ENCODE peak calls at places on chromosomes 3 and 15, in seven cellular contexts. N is SK-N-SH, A is GM12891, D is H1, H is K562, P is HepG2, X is GM12878. B is an unnamed sample.

GRCh38 chr3:13346481-13347389 is 73.4 kb downstream of the NUP210 start:
- DNase-seq in N (peak; percentile 52), A (peak; percentile 37), D (peak; percentile 73), H (no peak), P (no peak), X (no peak), B (no peak)

GRCh38 chr15:51183076-51183475 is 88.4 kb upstream of the TNFAIP8L3 start:
- DNase-seq in N (no peak), A (no peak), D (no peak), H (no peak), P (no peak), X (no peak), B (no peak)

GRCh38 chr3:48222616-48223513 is at the start of gene CAMP:
- DNase-seq in N (peak; percentile 72), A (peak; percentile 59), D (no peak), H (no peak), P (peak; percentile 70), X (peak; percentile 84), B (peak; percentile 71)

GRCh38 chr15:87500240-87500639 is 756.3 kb downstream of the NTRK3 start:
- DNase-seq in N (peak; percentile 42), A (no peak), D (peak; percentile 45), H (no peak), P (no peak), X (no peak), B (no peak)

GRCh38 chr15:99438691-99439523 is 126.9 kb upstream of the MEF2A start:
- DNase-seq in N (no peak), A (no peak), D (peak; percentile 45), H (no peak), P (no peak), X (no peak), B (no peak)

GRCh38 chr3:172152294-172152649 is 112.9 kb downstream of the FNDC3B start:
- DNase-seq in N (no peak), A (no peak), D (no peak), H (no peak), P (no peak), X (no peak), B (no peak)

GRCh38 chr15:33639968-33640367 is 328.3 kb upstream of the CHRM5 start:
- DNase-seq in N (peak; percentile 74), A (no peak), D (no peak), H (no peak), P (no peak), X (no peak), B (no peak)

GRCh38 chr15:76341366-76342045 is 4.9 kb downstream of the ISL2 start:
- DNase-seq in N (peak; percentile 19), A (no peak), D (peak; percentile 76), H (no peak), P (no peak), X (no peak), B (no peak)

GRCh38 chr3:102032491-102033383 is 183.4 kb downstream of the NFKBIZ start:
- DNase-seq in N (no peak), A (no peak), D (no peak), H (no peak), P (no peak), X (no peak), B (no peak)

GRCh38 chr3:16063603-16064002 is 110.9 kb upstream of the GALNT15 start:
- DNase-seq in N (no peak), A (no peak), D (no peak), H (no peak), P (no peak), X (no peak), B (no peak)

GRCh38 chr3:33898901-33899300 is 100.5 kb downstream of the PDCD6IP start:
- DNase-seq in N (no peak), A (no peak), D (no peak), H (no peak), P (no peak), X (no peak), B (no peak)

GRCh38 chr15:75732206-75732808 is 19.7 kb upstream of the CSPG4 start:
- DNase-seq in N (no peak), A (no peak), D (no peak), H (peak; percentile 4), P (no peak), X (no peak), B (no peak)

GRCh38 chr3:123276346-123276745 is 74.6 kb downstream of the SEC22A start:
- DNase-seq in N (no peak), A (no peak), D (no peak), H (no peak), P (no peak), X (no peak), B (no peak)

GRCh38 chr3:62696011-62696410 is 179.2 kb downstream of the CADPS start:
- DNase-seq in N (no peak), A (no peak), D (no peak), H (no peak), P (no peak), X (no peak), B (no peak)

GRCh38 chr3:76938962-76939361 is 100.9 kb upstream of the ROBO2 start:
- DNase-seq in N (peak; percentile 52), A (no peak), D (no peak), H (no peak), P (no peak), X (no peak), B (no peak)

GRCh38 chr3:161744366-161744765 is 247.8 kb downstream of the OTOL1 start:
- DNase-seq in N (no peak), A (no peak), D (no peak), H (no peak), P (no peak), X (no peak), B (no peak)

GRCh38 chr15:59177445-59177728 is 29.3 kb upstream of the LDHAL6B start:
- DNase-seq in N (no peak), A (no peak), D (no peak), H (no peak), P (no peak), X (no peak), B (no peak)

GRCh38 chr3:157127831-157128767 is 31.8 kb downstream of the CCNL1 start:
- DNase-seq in N (no peak), A (no peak), D (no peak), H (peak; percentile 68), P (peak; percentile 78), X (no peak), B (no peak)

GRCh38 chr3:68878322-68878721 is 54.0 kb downstream of the TAFA4 start:
- DNase-seq in N (peak; percentile 5), A (no peak), D (no peak), H (peak; percentile 10), P (peak; percentile 16), X (no peak), B (no peak)

GRCh38 chr3:40035177-40035576 is 225.8 kb downstream of the MYRIP start:
- DNase-seq in N (no peak), A (no peak), D (no peak), H (no peak), P (no peak), X (no peak), B (no peak)

GRCh38 chr3:175046666-175047065 is 187.5 kb downstream of the NAALADL2 start:
- DNase-seq in N (no peak), A (no peak), D (no peak), H (no peak), P (no peak), X (no peak), B (no peak)

DNA sequence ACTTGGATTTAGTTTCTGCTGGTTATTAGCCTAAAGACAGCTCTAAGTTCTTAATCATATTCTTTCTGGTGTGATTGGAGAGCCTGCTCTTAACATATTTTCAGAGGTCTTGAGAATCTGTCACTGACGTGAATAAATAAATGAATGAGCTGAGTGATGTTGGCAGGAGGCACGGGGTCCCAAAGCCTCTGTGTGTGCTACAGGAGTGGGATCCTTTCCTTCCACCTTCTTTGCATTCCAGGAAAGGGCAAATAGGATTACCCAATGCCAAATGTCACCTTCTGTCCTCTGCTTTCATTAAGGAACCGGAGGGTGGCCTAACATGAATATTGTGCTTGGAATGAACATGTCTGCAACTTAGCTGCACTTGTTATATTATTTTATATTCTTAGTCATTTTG is 53.1 kb downstream of the CD47 start:
- DNase-seq in N (no peak), A (no peak), D (no peak), H (no peak), P (no peak), X (no peak), B (no peak)
- TF ChIP-seq TAF1 in N (no peak), A (no peak), D (no peak), H (no peak), P (no peak), X (no peak), B (no peak)

GRCh38 chr15:70281811-70282307 is 184.1 kb upstream of the TLE3 start:
- DNase-seq in N (no peak), A (no peak), D (no peak), H (no peak), P (no peak), X (no peak), B (no peak)
- TF ChIP-seq TAF1 in N (no peak), A (no peak), D (no peak), H (no peak), P (no peak), X (no peak), B (no peak)

GRCh38 chr3:14452676-14453367 is 50.4 kb downstream of the SLC6A6 start:
- DNase-seq in N (no peak), A (no peak), D (no peak), H (no peak), P (no peak), X (no peak), B (no peak)

GRCh38 chr3:14450506-14450905 is 48.1 kb downstream of the SLC6A6 start:
- DNase-seq in N (no peak), A (no peak), D (no peak), H (no peak), P (no peak), X (no peak), B (no peak)

GRCh38 chr3:14453368-14453710 is 50.9 kb downstream of the SLC6A6 start:
- DNase-seq in N (no peak), A (no peak), D (no peak), H (no peak), P (no peak), X (no peak), B (no peak)

GRCh38 chr3:14450922-14451606 is 48.7 kb downstream of the SLC6A6 start:
- DNase-seq in N (no peak), A (no peak), D (no peak), H (no peak), P (no peak), X (no peak), B (no peak)

GRCh38 chr3:14451844-14452533 is 49.6 kb downstream of the SLC6A6 start:
- DNase-seq in N (no peak), A (no peak), D (no peak), H (no peak), P (peak; percentile 76), X (no peak), B (no peak)
- TF ChIP-seq TAF1 in N (no peak), A (no peak), D (no peak), H (no peak), P (no peak), X (no peak), B (no peak)

DNA sequence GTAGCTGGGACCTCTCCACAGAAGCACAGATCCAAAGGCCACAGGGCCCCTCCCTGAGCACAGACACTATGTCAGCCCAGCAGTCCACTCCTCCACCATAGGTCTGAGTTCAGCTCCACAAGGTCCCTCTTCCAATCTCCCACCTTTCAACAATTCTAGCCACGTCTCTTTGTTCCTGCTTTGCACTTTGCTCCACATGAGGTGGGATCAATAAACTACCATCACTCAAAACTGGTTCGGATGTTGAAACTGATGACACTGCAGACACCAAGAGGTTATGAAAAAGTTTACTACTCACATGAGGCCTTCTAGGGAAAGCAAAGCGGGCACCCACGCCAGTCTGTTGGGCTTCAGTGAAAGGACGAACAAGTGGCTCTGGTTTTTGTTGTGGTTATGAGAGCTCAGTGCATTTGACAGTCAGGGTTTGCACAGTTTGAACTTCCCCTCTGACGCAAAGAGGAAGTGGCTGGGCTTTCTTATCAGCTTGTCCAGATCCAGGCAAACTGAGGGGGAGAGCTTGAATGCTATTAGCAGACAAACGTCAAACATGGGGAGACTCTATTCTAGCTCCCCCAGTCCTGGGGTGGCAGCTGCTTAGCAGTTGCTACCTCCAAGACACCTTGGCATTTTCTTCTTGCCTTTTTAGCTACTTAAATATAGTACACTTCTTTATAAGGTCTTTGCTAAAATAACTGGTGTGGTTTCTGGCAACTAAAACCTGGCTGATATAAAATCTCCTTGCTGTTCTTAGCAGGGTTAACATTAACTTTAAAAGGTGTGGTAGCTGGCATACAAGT is 37.8 kb downstream of the ZNF445 start:
- DNase-seq in N (peak; percentile 74), A (peak; percentile 48), D (no peak), H (peak; percentile 95), P (peak; percentile 97), X (peak; percentile 88), B (peak; percentile 63)
- TF ChIP-seq TAF1 in N (no peak), A (peak; percentile 54), D (no peak), H (peak; percentile 96), P (peak; percentile 32), X (peak; percentile 18), B (no peak)